ENCODE peak calls at places on chromosomes 7 and 10, in ten cellular contexts. F, C, H, O, Q, W, L, D, S and X are unnamed samples.

GRCh38 chr10:35949820-35950219 is 307.7 kb upstream of the FZD8 start:
- DNase-seq in F (no peak), C (no peak), H (no peak), O (no peak), Q (no peak), W (no peak), L (no peak), D (no peak), S (no peak), X (no peak)

GRCh38 chr7:5420841-5421625 is 2.6 kb downstream of the TNRC18 start:
- DNase-seq in F (peak; percentile 87), C (peak; percentile 31), H (no peak), O (peak; percentile 38), Q (peak; percentile 79), W (no peak), L (no peak), D (peak; percentile 68), S (no peak), X (peak; percentile 77)

GRCh38 chr10:71073451-71074175 is 138.8 kb upstream of the UNC5B start:
- DNase-seq in F (peak; percentile 74), C (no peak), H (no peak), O (no peak), Q (peak; percentile 20), W (no peak), L (no peak), D (peak; percentile 19), S (no peak), X (no peak)

GRCh38 chr7:13262929-13263530 is 575.6 kb downstream of the ARL4A start:
- DNase-seq in F (no peak), C (peak; percentile 28), H (peak; percentile 26), O (no peak), Q (peak; percentile 5), W (no peak), L (no peak), D (no peak), S (no peak), X (no peak)

GRCh38 chr7:16934947-16935742 is 53.4 kb upstream of the AGR3 start:
- DNase-seq in F (peak; percentile 58), C (no peak), H (peak; percentile 48), O (peak; percentile 25), Q (no peak), W (no peak), L (no peak), D (no peak), S (no peak), X (no peak)

GRCh38 chr10:73931767-73932624 is 21.1 kb downstream of the PLAU start:
- DNase-seq in F (no peak), C (peak; percentile 20), H (peak; percentile 91), O (peak; percentile 77), Q (no peak), W (no peak), L (no peak), D (no peak), S (no peak), X (no peak)

GRCh38 chr7:7014827-7015610 is 167.3 kb upstream of the C1GALT1 start:
- DNase-seq in F (no peak), C (no peak), H (no peak), O (no peak), Q (peak; percentile 54), W (no peak), L (no peak), D (no peak), S (no peak), X (no peak)

GRCh38 chr7:132739271-132739955 is 163.1 kb upstream of the PLXNA4 start:
- DNase-seq in F (peak; percentile 29), C (no peak), H (no peak), O (no peak), Q (no peak), W (no peak), L (no peak), D (no peak), S (no peak), X (no peak)

GRCh38 chr10:115141254-115141653 is 48.1 kb downstream of the ATRNL1 start:
- DNase-seq in F (peak; percentile 41), C (no peak), H (peak; percentile 15), O (no peak), Q (peak; percentile 4), W (no peak), L (no peak), D (no peak), S (no peak), X (no peak)

GRCh38 chr7:131909151-131909768 is 352.8 kb upstream of the PODXL start:
- DNase-seq in F (no peak), C (no peak), H (no peak), O (peak; percentile 12), Q (peak; percentile 72), W (no peak), L (no peak), D (peak; percentile 61), S (no peak), X (no peak)

GRCh38 chr7:2979276-2979675 is 64.4 kb downstream of the CARD11 start:
- DNase-seq in F (no peak), C (no peak), H (no peak), O (no peak), Q (no peak), W (no peak), L (no peak), D (no peak), S (no peak), X (no peak)
- H3K4me3 ChIP-seq in F (no peak overlapping the region), C (peak overlapping the region; percentile 56), H (no peak overlapping the region), O (no peak overlapping the region), Q (no peak overlapping the region), W (no peak overlapping the region), L (peak overlapping the region; percentile 57), D (peak overlapping the region; percentile 4), S (no peak overlapping the region), X (no peak overlapping the region)

GRCh38 chr7:120064565-120064964 is 208.4 kb upstream of the KCND2 start:
- DNase-seq in F (no peak), C (no peak), H (no peak), O (no peak), Q (no peak), W (no peak), L (no peak), D (no peak), S (no peak), X (no peak)

GRCh38 chr7:120059641-120060040 is 213.3 kb upstream of the KCND2 start:
- DNase-seq in F (no peak), C (no peak), H (no peak), O (no peak), Q (no peak), W (no peak), L (no peak), D (no peak), S (no peak), X (no peak)

GRCh38 chr7:120056227-120056626 is 216.7 kb upstream of the KCND2 start:
- DNase-seq in F (no peak), C (no peak), H (no peak), O (no peak), Q (no peak), W (no peak), L (no peak), D (no peak), S (no peak), X (no peak)

GRCh38 chr7:120060283-120060682 is 212.7 kb upstream of the KCND2 start:
- DNase-seq in F (peak; percentile 36), C (no peak), H (no peak), O (no peak), Q (no peak), W (no peak), L (no peak), D (no peak), S (no peak), X (no peak)

DNA sequence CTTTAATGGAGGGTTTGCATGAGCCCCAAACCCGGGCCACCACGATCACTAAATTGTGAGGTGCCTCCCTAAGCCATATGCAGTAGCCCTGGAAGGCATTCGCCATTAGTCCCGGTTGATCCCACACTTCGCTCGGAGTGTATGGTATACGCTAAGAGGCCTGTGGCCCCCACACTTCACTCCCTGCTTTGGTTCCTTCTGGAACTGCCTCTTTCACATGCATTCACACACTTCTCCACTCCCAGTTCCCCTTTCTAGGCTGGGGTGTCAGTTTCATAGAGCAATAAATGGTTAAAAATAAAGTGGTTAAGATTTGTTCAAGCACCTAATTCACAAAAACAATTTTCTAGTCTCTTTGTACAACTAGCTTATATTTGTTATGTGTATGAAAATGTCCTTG is 212.1 kb upstream of the KCND2 start:
- DNase-seq in F (no peak), C (no peak), H (no peak), O (no peak), Q (no peak), W (no peak), L (no peak), D (no peak), S (no peak), X (no peak)
- H3K4me1 ChIP-seq in F (peaks cover 8% of the 10 kb centered on the region), C (no peaks in the 10 kb centered on the region), H (no peaks in the 10 kb centered on the region), O (no peaks in the 10 kb centered on the region), Q (no peaks in the 10 kb centered on the region), W (no peaks in the 10 kb centered on the region), L (no peaks in the 10 kb centered on the region), D (no peaks in the 10 kb centered on the region), S (no peaks in the 10 kb centered on the region), X (no peaks in the 10 kb centered on the region)

GRCh38 chr7:157589680-157590079 is 252.9 kb downstream of the DNAJB6 start:
- DNase-seq in F (no peak), C (no peak), H (no peak), O (no peak), Q (no peak), W (no peak), L (no peak), D (no peak), S (no peak), X (no peak)
- H3K27me3 ChIP-seq in F (no peaks in the 10 kb centered on the region), C (peaks cover 2% of the 10 kb centered on the region), H (no peaks in the 10 kb centered on the region), O (no peaks in the 10 kb centered on the region), Q (no peaks in the 10 kb centered on the region), W (no peaks in the 10 kb centered on the region), L (peaks cover 11% of the 10 kb centered on the region), D (no peaks in the 10 kb centered on the region), S (no peaks in the 10 kb centered on the region), X (no peaks in the 10 kb centered on the region)

GRCh38 chr7:47659664-47660462 is 78.0 kb upstream of the TNS3 start:
- DNase-seq in F (no peak), C (no peak), H (no peak), O (no peak), Q (no peak), W (no peak), L (no peak), D (no peak), S (no peak), X (peak; percentile 37)
- H3K4me3 ChIP-seq in F (no peak overlapping the region), C (no peak overlapping the region), H (no peak overlapping the region), O (no peak overlapping the region), Q (no peak overlapping the region), W (no peak overlapping the region), L (no peak overlapping the region), D (no peak overlapping the region), S (no peak overlapping the region), X (no peak overlapping the region)